ENCODE peak calls at places on chromosomes 16 and 17, in ten cellular contexts. B is Peyer's patch, V is uterus, Y is adrenal gland, L is H9, N is endodermal cell, C is body of pancreas, K is ovary, F is omental fat pad, P is BE2C. T is an unnamed sample.

GRCh38 chr17:17086585-17086984 is 44.3 kb downstream of the MPRIP start:
- DNase-seq in B (no peak), V (peak), Y (peak), L (no peak), N (no peak), C (no peak), K (no peak), F (no peak), P (no peak), T (no peak)

GRCh38 chr17:3029213-3029913 is 34.0 kb downstream of the OR1D5 start:
- DNase-seq in B (peak), V (no peak), Y (no peak), L (peak), N (peak), C (peak), K (no peak), F (no peak), P (no peak), T (no peak)

GRCh38 chr17:17545031-17545820 is 46.3 kb downstream of the PEMT start:
- DNase-seq in B (no peak), V (peak), Y (no peak), L (no peak), N (no peak), C (no peak), K (peak), F (no peak), P (no peak), T (peak)

GRCh38 chr17:34257299-34257985 is 2.4 kb downstream of the CCL2 start:
- DNase-seq in B (no peak), V (no peak), Y (no peak), L (no peak), N (no peak), C (no peak), K (no peak), F (no peak), P (no peak), T (no peak)

GRCh38 chr16:10252155-10252554 is 69.9 kb upstream of the GRIN2A start:
- DNase-seq in B (no peak), V (no peak), Y (no peak), L (no peak), N (no peak), C (no peak), K (no peak), F (no peak), P (no peak), T (no peak)

GRCh38 chr17:42819939-42820535 is 4.0 kb downstream of the BECN1 start:
- DNase-seq in B (peak), V (no peak), Y (peak), L (peak), N (peak), C (peak), K (no peak), F (no peak), P (peak), T (peak)

GRCh38 chr17:4908711-4909496 is 6.0 kb upstream of the CHRNE start:
- DNase-seq in B (peak), V (peak), Y (peak), L (peak), N (peak), C (peak), K (peak), F (peak), P (peak), T (peak)

GRCh38 chr16:73288435-73288834 is 240.5 kb upstream of the ZFHX3 start:
- DNase-seq in B (no peak), V (no peak), Y (no peak), L (no peak), N (no peak), C (no peak), K (no peak), F (no peak), P (no peak), T (no peak)

GRCh38 chr16:12390644-12391043 is 413.0 kb downstream of the CPPED1 start:
- DNase-seq in B (no peak), V (no peak), Y (no peak), L (no peak), N (no peak), C (no peak), K (no peak), F (no peak), P (no peak), T (no peak)

GRCh38 chr17:49031965-49032928 is 35.1 kb downstream of the IGF2BP1 start:
- DNase-seq in B (no peak), V (peak), Y (peak), L (peak), N (peak), C (peak), K (no peak), F (no peak), P (peak), T (peak)

GRCh38 chr17:82702161-82702932 is 3.8 kb upstream of the RAB40B start:
- DNase-seq in B (peak), V (no peak), Y (no peak), L (peak), N (no peak), C (no peak), K (no peak), F (no peak), P (no peak), T (no peak)
- TF ChIP-seq CTCF in B (no peak), V (no peak), Y (no peak), L (no peak), N (no peak), C (no peak), K (no peak), F (no peak), P (no peak), T (no peak)

DNA sequence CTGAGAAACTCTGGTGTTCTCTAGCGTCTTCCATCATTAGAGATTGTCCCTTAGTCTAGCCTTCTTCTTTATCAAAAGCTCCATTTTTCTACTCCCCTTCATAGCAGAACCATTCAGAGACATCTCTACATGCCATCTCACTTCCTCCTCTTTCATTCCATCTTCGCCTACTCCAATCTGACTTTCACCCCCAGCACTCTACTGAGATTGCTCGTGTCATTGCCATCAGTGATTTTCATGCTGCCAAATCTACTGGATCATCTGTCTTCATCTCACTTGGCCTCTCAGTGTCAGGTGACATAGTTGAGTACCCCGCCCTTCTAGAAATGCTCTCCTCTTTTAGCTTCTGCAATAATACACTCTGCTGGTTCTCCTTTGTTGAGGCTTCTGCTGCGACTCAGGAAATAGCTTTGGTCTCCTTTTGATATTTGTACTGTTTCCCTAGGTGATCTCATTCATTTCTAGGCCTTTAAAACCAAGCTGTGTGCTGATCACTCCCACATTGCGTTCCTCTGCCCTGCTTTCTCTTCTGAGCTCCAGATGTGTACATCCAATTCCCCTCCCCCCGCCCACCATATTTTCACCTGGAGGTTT is 119.1 kb downstream of the FTO start:
- DNase-seq in B (no peak), V (no peak), Y (no peak), L (no peak), N (no peak), C (no peak), K (no peak), F (no peak), P (no peak), T (no peak)
- TF ChIP-seq CTCF in B (no peak), V (no peak), Y (no peak), L (no peak), N (no peak), C (no peak), K (no peak), F (no peak), P (no peak), T (no peak)

DNA sequence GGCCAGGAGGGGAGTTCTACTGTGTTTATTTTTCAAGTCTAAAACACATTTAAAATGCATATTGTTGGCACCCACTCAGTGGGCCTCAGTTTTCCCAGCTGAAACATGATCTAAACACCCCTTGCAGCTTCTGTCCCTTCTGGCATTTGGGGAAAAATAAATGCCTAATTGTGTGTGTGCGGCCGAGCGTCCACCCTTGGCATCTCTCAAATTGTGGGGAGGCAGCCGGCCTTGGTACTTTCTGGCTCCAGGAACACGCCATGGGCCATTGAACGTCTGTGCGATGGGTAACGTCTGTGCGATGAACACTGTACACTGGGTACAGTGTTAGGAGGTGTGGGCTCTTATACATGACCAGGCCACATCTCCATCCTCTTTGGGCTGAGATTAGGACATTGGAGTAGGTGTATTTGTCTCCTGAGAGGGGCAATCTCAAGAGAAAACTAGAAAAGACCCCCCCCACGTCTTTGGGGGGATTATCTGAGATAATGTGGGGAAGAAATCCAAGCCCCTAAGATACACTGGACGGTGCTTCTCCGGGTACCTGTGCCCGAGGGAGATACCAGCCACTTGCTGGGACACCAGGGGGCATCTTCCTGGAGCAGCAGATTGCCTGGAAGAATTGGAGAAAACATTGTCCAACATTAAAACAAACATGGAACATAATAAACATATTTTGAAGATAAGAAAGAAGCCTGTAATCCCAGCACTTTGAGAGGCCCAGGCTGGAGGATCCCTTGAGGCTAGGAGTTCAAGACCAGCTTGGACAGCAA is 54.9 kb downstream of the RAB11FIP4 start:
- DNase-seq in B (no peak), V (no peak), Y (no peak), L (no peak), N (no peak), C (no peak), K (no peak), F (no peak), P (no peak), T (no peak)
- TF ChIP-seq CTCF in B (peak), V (no peak), Y (no peak), L (peak), N (peak), C (no peak), K (no peak), F (no peak), P (no peak), T (peak)

DNA sequence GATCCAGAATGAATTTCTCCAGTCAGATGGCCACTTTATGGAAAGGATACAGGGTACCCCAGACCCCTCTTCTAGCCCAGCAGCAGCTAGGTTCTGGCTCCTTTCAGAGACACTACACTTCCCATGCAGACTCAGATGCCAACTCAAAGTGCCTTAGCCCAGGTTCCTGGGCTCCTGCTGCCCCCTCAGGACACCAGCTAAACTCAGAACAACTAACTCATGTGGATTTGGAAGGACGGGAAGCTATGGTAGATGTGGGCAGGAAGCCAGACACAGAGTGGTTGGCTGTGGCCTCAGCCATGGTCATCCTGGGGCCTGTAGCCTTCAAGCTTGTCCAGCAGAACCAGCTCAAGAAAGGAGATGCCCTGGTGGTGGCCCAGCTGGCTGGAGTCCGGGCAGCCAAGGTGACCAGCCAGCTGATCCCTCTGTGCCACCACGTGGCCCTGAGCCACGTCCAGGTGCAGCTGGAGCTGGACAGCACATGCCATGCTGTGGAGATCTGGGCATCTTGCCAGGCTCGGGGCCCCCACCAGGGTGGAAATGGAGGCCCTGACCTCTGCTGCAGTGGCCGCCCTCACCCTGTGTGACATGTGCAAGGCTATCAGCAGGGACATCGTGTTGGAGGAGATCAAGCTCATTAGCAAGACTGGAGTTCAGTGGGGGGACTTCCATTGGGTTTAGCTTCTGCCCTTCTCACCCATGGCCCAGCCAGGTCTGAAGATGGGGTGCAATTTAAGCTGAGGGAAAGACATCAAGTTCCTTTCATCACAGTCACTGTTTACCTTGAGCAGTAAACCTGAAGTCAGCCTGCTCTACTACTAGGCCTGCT is 111.8 kb downstream of the N4BP1 start:
- DNase-seq in B (no peak), V (peak), Y (peak), L (no peak), N (no peak), C (peak), K (peak), F (no peak), P (no peak), T (no peak)
- TF ChIP-seq CTCF in B (no peak), V (no peak), Y (no peak), L (no peak), N (no peak), C (no peak), K (no peak), F (no peak), P (no peak), T (no peak)

GRCh38 chr17:45846646-45847045 is 2.0 kb downstream of the SPPL2C start:
- DNase-seq in B (peak), V (no peak), Y (no peak), L (no peak), N (no peak), C (no peak), K (no peak), F (no peak), P (no peak), T (no peak)
- TF ChIP-seq CTCF in B (no peak), V (no peak), Y (no peak), L (no peak), N (no peak), C (no peak), K (no peak), F (no peak), P (no peak), T (no peak)

DNA sequence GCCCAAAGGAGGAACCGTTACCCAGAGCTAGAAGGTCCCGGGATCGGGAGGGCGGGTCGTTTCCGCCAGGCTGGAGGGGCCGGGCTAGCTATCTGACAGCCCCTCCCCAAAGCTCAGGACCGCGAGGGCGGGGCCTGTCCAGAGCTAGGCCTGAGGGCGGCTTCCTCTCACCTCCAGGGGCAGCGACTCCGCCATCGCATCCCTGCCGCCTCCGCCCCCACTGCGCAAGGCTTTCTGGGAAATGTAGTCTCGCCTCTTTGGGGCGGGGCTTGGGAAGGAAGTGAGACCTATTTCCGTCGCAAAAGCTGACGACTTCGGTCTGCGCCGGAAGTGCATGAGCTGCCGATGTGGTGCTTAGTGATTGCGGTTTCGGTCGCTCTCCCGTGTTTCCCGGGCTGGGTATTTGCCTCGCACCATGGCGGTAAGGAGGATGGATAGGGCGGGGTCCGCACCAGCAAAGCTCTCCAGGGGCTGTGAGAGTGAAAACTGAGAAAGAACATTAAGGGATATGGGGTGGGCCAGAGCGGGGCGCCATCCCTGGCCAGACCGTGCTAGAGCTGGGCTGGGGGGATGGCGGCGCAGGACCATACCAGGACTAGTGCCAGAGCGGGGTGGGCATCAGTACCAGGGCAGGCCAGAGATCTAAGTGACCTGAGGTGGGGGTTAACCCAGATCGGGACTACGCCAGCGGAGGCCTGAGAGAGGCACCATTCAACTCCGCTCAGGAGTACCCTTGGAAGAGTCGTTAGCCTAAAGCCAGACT is at the start of gene TMEM208:
- DNase-seq in B (peak), V (peak), Y (peak), L (peak), N (peak), C (peak), K (peak), F (peak), P (peak), T (peak)
- TF ChIP-seq CTCF in B (peak), V (peak), Y (no peak), L (peak), N (peak), C (peak), K (no peak), F (no peak), P (no peak), T (no peak)

DNA sequence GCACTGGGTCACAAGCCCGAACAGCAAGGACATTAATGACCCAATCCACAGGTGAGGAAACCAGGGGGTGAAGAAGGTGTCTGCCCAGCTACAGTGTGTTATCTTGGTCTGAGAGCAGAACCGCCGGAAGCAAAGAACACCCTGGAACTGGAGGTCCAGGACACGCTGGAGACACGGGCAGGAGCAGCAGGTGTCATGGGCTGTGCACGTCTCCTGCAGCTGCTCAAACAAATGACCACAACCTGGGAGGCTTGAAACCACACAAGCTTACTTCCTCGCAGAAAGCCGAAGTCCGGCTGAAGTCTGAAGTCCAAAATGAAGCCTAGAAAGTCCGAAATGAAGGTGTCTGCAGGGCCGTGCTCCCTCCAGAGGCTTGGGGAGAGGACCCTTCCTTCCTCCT is 351.4 kb downstream of the C16orf95 start:
- DNase-seq in B (no peak), V (no peak), Y (no peak), L (no peak), N (no peak), C (no peak), K (no peak), F (no peak), P (no peak), T (no peak)
- TF ChIP-seq CTCF in B (no peak), V (no peak), Y (no peak), L (no peak), N (no peak), C (no peak), K (no peak), F (no peak), P (no peak), T (no peak)

GRCh38 chr17:77209330-77209748 is 68.6 kb downstream of the SEC14L1 start:
- DNase-seq in B (no peak), V (no peak), Y (peak), L (no peak), N (no peak), C (no peak), K (no peak), F (no peak), P (no peak), T (no peak)

GRCh38 chr17:77208856-77209255 is 68.1 kb downstream of the SEC14L1 start:
- DNase-seq in B (no peak), V (no peak), Y (no peak), L (no peak), N (no peak), C (no peak), K (no peak), F (no peak), P (no peak), T (no peak)

GRCh38 chr17:77206557-77206956 is 65.8 kb downstream of the SEC14L1 start:
- DNase-seq in B (no peak), V (no peak), Y (peak), L (no peak), N (no peak), C (no peak), K (no peak), F (no peak), P (no peak), T (no peak)

GRCh38 chr17:77207689-77208216 is 67.0 kb downstream of the SEC14L1 start:
- DNase-seq in B (no peak), V (no peak), Y (no peak), L (no peak), N (no peak), C (no peak), K (no peak), F (no peak), P (no peak), T (no peak)

GRCh38 chr17:77208217-77208808 is 67.5 kb downstream of the SEC14L1 start:
- DNase-seq in B (no peak), V (peak), Y (peak), L (no peak), N (peak), C (peak), K (peak), F (no peak), P (no peak), T (no peak)
- TF ChIP-seq CTCF in B (no peak), V (no peak), Y (peak), L (no peak), N (peak), C (peak), K (no peak), F (no peak), P (peak), T (no peak)

GRCh38 chr17:43873091-43873490 is 26.1 kb downstream of the CD300LG start:
- DNase-seq in B (no peak), V (no peak), Y (no peak), L (no peak), N (peak), C (no peak), K (no peak), F (no peak), P (no peak), T (no peak)
- TF ChIP-seq CTCF in B (peak), V (no peak), Y (no peak), L (peak), N (peak), C (no peak), K (no peak), F (no peak), P (peak), T (peak)

GRCh38 chr17:62381561-62381960 is 1.2 kb downstream of the EFCAB3 start:
- DNase-seq in B (no peak), V (no peak), Y (no peak), L (no peak), N (no peak), C (no peak), K (no peak), F (no peak), P (no peak), T (no peak)
- TF ChIP-seq CTCF in B (no peak), V (no peak), Y (no peak), L (no peak), N (no peak), C (no peak), K (no peak), F (no peak), P (no peak), T (no peak)